ENCODE peak calls at places on chromosomes 4 and X, in eight cellular contexts. One of them, this sample, is unnamed.

GRCh38 chr4:48645225-48645794 is 134.8 kb downstream of the FRYL start:
- DNase-seq in fibroblast of mammary gland: no peak
- DNase-seq in fibroblast of pulmonary artery: no peak
- DNase-seq in NCI-H1694: no peak
- DNase-seq in mesothelial cell of epicardium: no peak
- DNase-seq in hippocampal formation: no peak
- DNase-seq in dorsolateral prefrontal cortex: no peak
- DNase-seq in AG04449: no peak
- DNase-seq in this sample: no peak

GRCh38 chr4:137960371-137961050 is 281.6 kb downstream of the SLC7A11 start:
- DNase-seq in fibroblast of mammary gland: peak
- DNase-seq in fibroblast of pulmonary artery: peak
- DNase-seq in NCI-H1694: no peak
- DNase-seq in mesothelial cell of epicardium: no peak
- DNase-seq in hippocampal formation: no peak
- DNase-seq in dorsolateral prefrontal cortex: no peak
- DNase-seq in AG04449: no peak
- DNase-seq in this sample: no peak

GRCh38 chrX:65451663-65452062 is 82.9 kb downstream of the LAS1L start:
- DNase-seq in fibroblast of mammary gland: peak
- DNase-seq in fibroblast of pulmonary artery: peak
- DNase-seq in NCI-H1694: peak
- DNase-seq in mesothelial cell of epicardium: no peak
- DNase-seq in hippocampal formation: no peak
- DNase-seq in dorsolateral prefrontal cortex: no peak
- DNase-seq in AG04449: no peak
- DNase-seq in this sample: peak

GRCh38 chr4:6767725-6768538 is 14.6 kb upstream of the KIAA0232 start:
- DNase-seq in fibroblast of mammary gland: no peak
- DNase-seq in fibroblast of pulmonary artery: no peak
- DNase-seq in NCI-H1694: no peak
- DNase-seq in mesothelial cell of epicardium: no peak
- DNase-seq in hippocampal formation: no peak
- DNase-seq in dorsolateral prefrontal cortex: no peak
- DNase-seq in AG04449: no peak
- DNase-seq in this sample: no peak

GRCh38 chrX:78997870-78998558 is 52.8 kb downstream of the P2RY10 start:
- DNase-seq in fibroblast of mammary gland: no peak
- DNase-seq in fibroblast of pulmonary artery: no peak
- DNase-seq in NCI-H1694: no peak
- DNase-seq in mesothelial cell of epicardium: no peak
- DNase-seq in hippocampal formation: no peak
- DNase-seq in dorsolateral prefrontal cortex: no peak
- DNase-seq in AG04449: no peak
- DNase-seq in this sample: no peak

GRCh38 chr4:38829237-38829636 is 24.6 kb upstream of the TLR1 start:
- DNase-seq in fibroblast of mammary gland: no peak
- DNase-seq in fibroblast of pulmonary artery: no peak
- DNase-seq in NCI-H1694: no peak
- DNase-seq in mesothelial cell of epicardium: no peak
- DNase-seq in hippocampal formation: no peak
- DNase-seq in dorsolateral prefrontal cortex: no peak
- DNase-seq in AG04449: no peak
- DNase-seq in this sample: no peak

GRCh38 chr4:16431871-16432270 is 205.6 kb upstream of the TAPT1 start:
- DNase-seq in fibroblast of mammary gland: no peak
- DNase-seq in fibroblast of pulmonary artery: no peak
- DNase-seq in NCI-H1694: no peak
- DNase-seq in mesothelial cell of epicardium: no peak
- DNase-seq in hippocampal formation: no peak
- DNase-seq in dorsolateral prefrontal cortex: no peak
- DNase-seq in AG04449: no peak
- DNase-seq in this sample: no peak

GRCh38 chr4:40555176-40555900 is 74.3 kb downstream of the RBM47 start:
- DNase-seq in fibroblast of mammary gland: no peak
- DNase-seq in fibroblast of pulmonary artery: no peak
- DNase-seq in NCI-H1694: no peak
- DNase-seq in mesothelial cell of epicardium: no peak
- DNase-seq in hippocampal formation: no peak
- DNase-seq in dorsolateral prefrontal cortex: no peak
- DNase-seq in AG04449: no peak
- DNase-seq in this sample: no peak

GRCh38 chrX:41802958-41803357 is 79.0 kb downstream of the GPR82 start:
- DNase-seq in fibroblast of mammary gland: no peak
- DNase-seq in fibroblast of pulmonary artery: no peak
- DNase-seq in NCI-H1694: no peak
- DNase-seq in mesothelial cell of epicardium: no peak
- DNase-seq in hippocampal formation: no peak
- DNase-seq in dorsolateral prefrontal cortex: no peak
- DNase-seq in AG04449: no peak
- DNase-seq in this sample: no peak

GRCh38 chrX:34881671-34882070 is 60.9 kb upstream of the FAM47B start:
- DNase-seq in fibroblast of mammary gland: no peak
- DNase-seq in fibroblast of pulmonary artery: no peak
- DNase-seq in NCI-H1694: no peak
- DNase-seq in mesothelial cell of epicardium: no peak
- DNase-seq in hippocampal formation: no peak
- DNase-seq in dorsolateral prefrontal cortex: no peak
- DNase-seq in AG04449: no peak
- DNase-seq in this sample: no peak

GRCh38 chrX:123924181-123924580 is 37.3 kb upstream of the STAG2 start:
- DNase-seq in fibroblast of mammary gland: no peak
- DNase-seq in fibroblast of pulmonary artery: no peak
- DNase-seq in NCI-H1694: no peak
- DNase-seq in mesothelial cell of epicardium: no peak
- DNase-seq in hippocampal formation: no peak
- DNase-seq in dorsolateral prefrontal cortex: no peak
- DNase-seq in AG04449: no peak
- DNase-seq in this sample: no peak

GRCh38 chr4:74370912-74371311 is 6.0 kb downstream of the EREG start:
- DNase-seq in fibroblast of mammary gland: peak
- DNase-seq in fibroblast of pulmonary artery: peak
- DNase-seq in NCI-H1694: no peak
- DNase-seq in mesothelial cell of epicardium: no peak
- DNase-seq in hippocampal formation: peak
- DNase-seq in dorsolateral prefrontal cortex: no peak
- DNase-seq in AG04449: no peak
- DNase-seq in this sample: no peak

GRCh38 chrX:131837325-131837724 is 185.8 kb upstream of the STK26 start:
- DNase-seq in fibroblast of mammary gland: peak
- DNase-seq in fibroblast of pulmonary artery: no peak
- DNase-seq in NCI-H1694: no peak
- DNase-seq in mesothelial cell of epicardium: no peak
- DNase-seq in hippocampal formation: no peak
- DNase-seq in dorsolateral prefrontal cortex: no peak
- DNase-seq in AG04449: no peak
- DNase-seq in this sample: no peak

GRCh38 chr4:76950846-76951321 is 1.3 kb downstream of the SEPTIN11 start:
- DNase-seq in fibroblast of mammary gland: peak
- DNase-seq in fibroblast of pulmonary artery: peak
- DNase-seq in NCI-H1694: no peak
- DNase-seq in mesothelial cell of epicardium: no peak
- DNase-seq in hippocampal formation: no peak
- DNase-seq in dorsolateral prefrontal cortex: no peak
- DNase-seq in AG04449: no peak
- DNase-seq in this sample: peak

GRCh38 chr4:56531149-56531770 is 25.7 kb downstream of the ARL9 start:
- DNase-seq in fibroblast of mammary gland: no peak
- DNase-seq in fibroblast of pulmonary artery: no peak
- DNase-seq in NCI-H1694: no peak
- DNase-seq in mesothelial cell of epicardium: no peak
- DNase-seq in hippocampal formation: no peak
- DNase-seq in dorsolateral prefrontal cortex: no peak
- DNase-seq in AG04449: no peak
- DNase-seq in this sample: no peak

GRCh38 chr4:112848931-112849330 is 200.5 kb upstream of the ANK2 start:
- DNase-seq in fibroblast of mammary gland: no peak
- DNase-seq in fibroblast of pulmonary artery: no peak
- DNase-seq in NCI-H1694: peak
- DNase-seq in mesothelial cell of epicardium: no peak
- DNase-seq in hippocampal formation: no peak
- DNase-seq in dorsolateral prefrontal cortex: no peak
- DNase-seq in AG04449: no peak
- DNase-seq in this sample: no peak

GRCh38 chr4:152037435-152037834 is 276.6 kb upstream of the GATB start:
- DNase-seq in fibroblast of mammary gland: no peak
- DNase-seq in fibroblast of pulmonary artery: no peak
- DNase-seq in NCI-H1694: no peak
- DNase-seq in mesothelial cell of epicardium: no peak
- DNase-seq in hippocampal formation: no peak
- DNase-seq in dorsolateral prefrontal cortex: no peak
- DNase-seq in AG04449: no peak
- DNase-seq in this sample: no peak

GRCh38 chr4:95572304-95572991 is 23.7 kb upstream of the UNC5C start:
- DNase-seq in fibroblast of mammary gland: no peak
- DNase-seq in fibroblast of pulmonary artery: peak
- DNase-seq in NCI-H1694: no peak
- DNase-seq in mesothelial cell of epicardium: no peak
- DNase-seq in hippocampal formation: no peak
- DNase-seq in dorsolateral prefrontal cortex: no peak
- DNase-seq in AG04449: no peak
- DNase-seq in this sample: no peak

GRCh38 chrX:46687619-46688018 is 71.3 kb downstream of the SLC9A7 start:
- DNase-seq in fibroblast of mammary gland: peak
- DNase-seq in fibroblast of pulmonary artery: peak
- DNase-seq in NCI-H1694: no peak
- DNase-seq in mesothelial cell of epicardium: no peak
- DNase-seq in hippocampal formation: no peak
- DNase-seq in dorsolateral prefrontal cortex: no peak
- DNase-seq in AG04449: no peak
- DNase-seq in this sample: no peak

GRCh38 chr4:73139245-73139644 is 69.7 kb upstream of the COX18 start:
- DNase-seq in fibroblast of mammary gland: peak
- DNase-seq in fibroblast of pulmonary artery: no peak
- DNase-seq in NCI-H1694: no peak
- DNase-seq in mesothelial cell of epicardium: no peak
- DNase-seq in hippocampal formation: no peak
- DNase-seq in dorsolateral prefrontal cortex: no peak
- DNase-seq in AG04449: no peak
- DNase-seq in this sample: no peak

GRCh38 chr4:99722006-99722405 is 64.4 kb upstream of the C4orf54 start:
- DNase-seq in fibroblast of mammary gland: no peak
- DNase-seq in fibroblast of pulmonary artery: peak
- DNase-seq in NCI-H1694: no peak
- DNase-seq in mesothelial cell of epicardium: no peak
- DNase-seq in hippocampal formation: no peak
- DNase-seq in dorsolateral prefrontal cortex: no peak
- DNase-seq in AG04449: no peak
- DNase-seq in this sample: no peak

GRCh38 chrX:153226344-153227190 is 47.5 kb downstream of the MAGEA1 start:
- DNase-seq in fibroblast of mammary gland: peak
- DNase-seq in fibroblast of pulmonary artery: peak
- DNase-seq in NCI-H1694: no peak
- DNase-seq in mesothelial cell of epicardium: no peak
- DNase-seq in hippocampal formation: no peak
- DNase-seq in dorsolateral prefrontal cortex: no peak
- DNase-seq in AG04449: no peak
- DNase-seq in this sample: no peak

GRCh38 chr4:5563856-5564255 is 144.5 kb downstream of the EVC2 start:
- DNase-seq in fibroblast of mammary gland: no peak
- DNase-seq in fibroblast of pulmonary artery: no peak
- DNase-seq in NCI-H1694: no peak
- DNase-seq in mesothelial cell of epicardium: no peak
- DNase-seq in hippocampal formation: no peak
- DNase-seq in dorsolateral prefrontal cortex: no peak
- DNase-seq in AG04449: no peak
- DNase-seq in this sample: no peak

GRCh38 chr4:181301735-181302380 is 941.3 kb upstream of the TENM3 start:
- DNase-seq in fibroblast of mammary gland: peak
- DNase-seq in fibroblast of pulmonary artery: peak
- DNase-seq in NCI-H1694: peak
- DNase-seq in mesothelial cell of epicardium: no peak
- DNase-seq in hippocampal formation: no peak
- DNase-seq in dorsolateral prefrontal cortex: no peak
- DNase-seq in AG04449: no peak
- DNase-seq in this sample: peak

GRCh38 chrX:36443007-36443406 is 523.5 kb downstream of the CFAP47 start:
- DNase-seq in fibroblast of mammary gland: no peak
- DNase-seq in fibroblast of pulmonary artery: no peak
- DNase-seq in NCI-H1694: no peak
- DNase-seq in mesothelial cell of epicardium: no peak
- DNase-seq in hippocampal formation: no peak
- DNase-seq in dorsolateral prefrontal cortex: no peak
- DNase-seq in AG04449: no peak
- DNase-seq in this sample: no peak

GRCh38 chr4:114040319-114041116 is 61.1 kb upstream of the ARSJ start:
- DNase-seq in fibroblast of mammary gland: no peak
- DNase-seq in fibroblast of pulmonary artery: no peak
- DNase-seq in NCI-H1694: no peak
- DNase-seq in mesothelial cell of epicardium: no peak
- DNase-seq in hippocampal formation: no peak
- DNase-seq in dorsolateral prefrontal cortex: no peak
- DNase-seq in AG04449: no peak
- DNase-seq in this sample: no peak

GRCh38 chr4:1356181-1356998 is 9.4 kb downstream of the UVSSA start:
- DNase-seq in fibroblast of mammary gland: peak
- DNase-seq in fibroblast of pulmonary artery: peak
- DNase-seq in NCI-H1694: no peak
- DNase-seq in mesothelial cell of epicardium: no peak
- DNase-seq in hippocampal formation: peak
- DNase-seq in dorsolateral prefrontal cortex: peak
- DNase-seq in AG04449: no peak
- DNase-seq in this sample: peak

GRCh38 chr4:26992657-26993361 is 132.2 kb downstream of the STIM2 start:
- DNase-seq in fibroblast of mammary gland: peak
- DNase-seq in fibroblast of pulmonary artery: peak
- DNase-seq in NCI-H1694: no peak
- DNase-seq in mesothelial cell of epicardium: no peak
- DNase-seq in hippocampal formation: peak
- DNase-seq in dorsolateral prefrontal cortex: peak
- DNase-seq in AG04449: no peak
- DNase-seq in this sample: no peak

GRCh38 chrX:97158270-97158669 is 274.6 kb downstream of the RPA4 start:
- DNase-seq in fibroblast of mammary gland: peak
- DNase-seq in fibroblast of pulmonary artery: no peak
- DNase-seq in NCI-H1694: no peak
- DNase-seq in mesothelial cell of epicardium: no peak
- DNase-seq in hippocampal formation: no peak
- DNase-seq in dorsolateral prefrontal cortex: no peak
- DNase-seq in AG04449: no peak
- DNase-seq in this sample: no peak

GRCh38 chrX:107673933-107674479 is 45.7 kb downstream of the PRPS1 start:
- DNase-seq in fibroblast of mammary gland: peak
- DNase-seq in fibroblast of pulmonary artery: peak
- DNase-seq in NCI-H1694: peak
- DNase-seq in mesothelial cell of epicardium: no peak
- DNase-seq in hippocampal formation: no peak
- DNase-seq in dorsolateral prefrontal cortex: no peak
- DNase-seq in AG04449: no peak
- DNase-seq in this sample: no peak

GRCh38 chrX:124475358-124475757 is 129.0 kb downstream of the SH2D1A start:
- DNase-seq in fibroblast of mammary gland: no peak
- DNase-seq in fibroblast of pulmonary artery: no peak
- DNase-seq in NCI-H1694: no peak
- DNase-seq in mesothelial cell of epicardium: no peak
- DNase-seq in hippocampal formation: no peak
- DNase-seq in dorsolateral prefrontal cortex: no peak
- DNase-seq in AG04449: no peak
- DNase-seq in this sample: no peak

GRCh38 chr4:172725581-172725980 is 443.0 kb upstream of the GALNT7 start:
- DNase-seq in fibroblast of mammary gland: peak
- DNase-seq in fibroblast of pulmonary artery: peak
- DNase-seq in NCI-H1694: no peak
- DNase-seq in mesothelial cell of epicardium: no peak
- DNase-seq in hippocampal formation: no peak
- DNase-seq in dorsolateral prefrontal cortex: no peak
- DNase-seq in AG04449: no peak
- DNase-seq in this sample: no peak

GRCh38 chr4:17313194-17313593 is 198.7 kb downstream of the QDPR start:
- DNase-seq in fibroblast of mammary gland: no peak
- DNase-seq in fibroblast of pulmonary artery: no peak
- DNase-seq in NCI-H1694: no peak
- DNase-seq in mesothelial cell of epicardium: no peak
- DNase-seq in hippocampal formation: no peak
- DNase-seq in dorsolateral prefrontal cortex: no peak
- DNase-seq in AG04449: no peak
- DNase-seq in this sample: no peak

GRCh38 chr4:90127223-90127705 is at the start of gene CCSER1:
- DNase-seq in fibroblast of mammary gland: peak
- DNase-seq in fibroblast of pulmonary artery: peak
- DNase-seq in NCI-H1694: peak
- DNase-seq in mesothelial cell of epicardium: peak
- DNase-seq in hippocampal formation: peak
- DNase-seq in dorsolateral prefrontal cortex: peak
- DNase-seq in AG04449: no peak
- DNase-seq in this sample: peak